ENCODE peak calls at places on chromosomes 5 and 9, in four cellular contexts. W is C1 segment of cervical spinal cord, U is myocyte, J is OCI-LY7. D is an unnamed sample.

GRCh38 chr9:115133649-115134048 is 15.7 kb upstream of the TNC start:
- DNase-seq in W (no peak), U (no peak), J (no peak), D (no peak)

GRCh38 chr5:121763674-121764073 is 88.0 kb upstream of the FTMT start:
- DNase-seq in W (no peak), U (no peak), J (no peak), D (no peak)

GRCh38 chr9:71549023-71549422 is 219.3 kb downstream of the CEMIP2 start:
- DNase-seq in W (no peak), U (no peak), J (peak), D (no peak)

GRCh38 chr5:93596676-93597441 is 13.8 kb downstream of the NR2F1 start:
- DNase-seq in W (no peak), U (no peak), J (peak), D (no peak)

GRCh38 chr9:2150338-2150737 is 135.2 kb downstream of the SMARCA2 start:
- DNase-seq in W (no peak), U (no peak), J (no peak), D (no peak)

GRCh38 chr9:78674874-78675273 is 377.9 kb downstream of the PSAT1 start:
- DNase-seq in W (no peak), U (no peak), J (no peak), D (no peak)

GRCh38 chr5:36790847-36791246 is 85.7 kb upstream of the NIPBL start:
- DNase-seq in W (no peak), U (peak), J (no peak), D (no peak)

GRCh38 chr5:90548069-90548593 is 10.5 kb upstream of the ADGRV1 start:
- DNase-seq in W (no peak), U (peak), J (no peak), D (no peak)

GRCh38 chr5:77845273-77845646 is 69.1 kb upstream of the TBCA start:
- DNase-seq in W (no peak), U (no peak), J (no peak), D (no peak)

GRCh38 chr5:133309981-133310630 is 258.3 kb downstream of the HSPA4 start:
- DNase-seq in W (no peak), U (no peak), J (no peak), D (no peak)

GRCh38 chr5:148125641-148126040 is 42.7 kb upstream of the SPINK14 start:
- DNase-seq in W (no peak), U (peak), J (no peak), D (no peak)

GRCh38 chr5:103473725-103474124 is 88.9 kb downstream of the NUDT12 start:
- DNase-seq in W (no peak), U (no peak), J (no peak), D (no peak)

GRCh38 chr9:16501098-16501663 is 369.3 kb downstream of the BNC2 start:
- DNase-seq in W (no peak), U (no peak), J (no peak), D (no peak)

GRCh38 chr9:72371151-72371550 is 6.1 kb upstream of the ZFAND5 start:
- DNase-seq in W (no peak), U (no peak), J (no peak), D (no peak)

GRCh38 chr5:158953929-158954534 is 145.7 kb downstream of the EBF1 start:
- DNase-seq in W (no peak), U (no peak), J (peak), D (no peak)

GRCh38 chr9:128947423-128948310 is at the start of the genes DOLK and NUP188:
- DNase-seq in W (peak), U (peak), J (peak), D (peak)

GRCh38 chr9:84436386-84437114 is 96.0 kb upstream of the SLC28A3 start:
- DNase-seq in W (no peak), U (no peak), J (no peak), D (no peak)

GRCh38 chr5:34450338-34450737 is 205.8 kb upstream of the RAI14 start:
- DNase-seq in W (no peak), U (no peak), J (no peak), D (no peak)

GRCh38 chr9:109574061-109574882 is 76.2 kb upstream of the PTPN3 start:
- DNase-seq in W (no peak), U (peak), J (peak), D (peak)

GRCh38 chr9:132516301-132516700 is 66.1 kb upstream of the BARHL1 start:
- DNase-seq in W (no peak), U (no peak), J (no peak), D (no peak)

GRCh38 chr9:110669439-110669838 is 848 bp downstream of the MUSK start:
- DNase-seq in W (no peak), U (peak), J (no peak), D (no peak)

GRCh38 chr5:55222061-55222818 is 4.9 kb downstream of the MCIDAS start:
- DNase-seq in W (no peak), U (no peak), J (no peak), D (no peak)

GRCh38 chr5:111680737-111681413 is 76.1 kb downstream of the NREP start:
- DNase-seq in W (no peak), U (peak), J (no peak), D (peak)

GRCh38 chr9:17134396-17134842 is 421 bp upstream of the CNTLN start:
- DNase-seq in W (no peak), U (no peak), J (no peak), D (peak)

GRCh38 chr9:37801287-37801850 is 772 bp downstream of the DCAF10 start:
- DNase-seq in W (no peak), U (peak), J (peak), D (no peak)

GRCh38 chr5:34930527-34930844 is 1.1 kb downstream of the DNAJC21 start:
- DNase-seq in W (no peak), U (peak), J (no peak), D (no peak)

D was measured in tibial nerve.